ENCODE peak calls at places on chromosomes 3 and 15, in four cellular contexts. U is foreskin keratinocyte, Z is heart right ventricle, O is hepatocyte. S is an unnamed sample.

GRCh38 chr3:138812806-138813205 is 21.9 kb downstream of the PIK3CB start:
- DNase-seq in Z (no peak), O (no peak), U (no peak), S (no peak)

GRCh38 chr15:70451861-70452653 is 311.3 kb downstream of the UACA start:
- DNase-seq in O (no peak), U (no peak), Z (no peak), S (peak)

GRCh38 chr3:102722317-102722716 is 287.5 kb downstream of the ZPLD1 start:
- DNase-seq in Z (no peak), U (no peak), O (no peak), S (no peak)

GRCh38 chr15:92848464-92848851 is 51.7 kb upstream of the CHD2 start:
- DNase-seq in O (no peak), Z (no peak), U (no peak), S (no peak)

GRCh38 chr3:49805884-49806701 is 3.0 kb downstream of the INKA1 start:
- DNase-seq in Z (peak), U (no peak), O (peak), S (no peak)

GRCh38 chr3:10496121-10496863 is 9.1 kb downstream of the ATP2B2 start:
- DNase-seq in U (no peak), O (no peak), Z (no peak), S (no peak)

GRCh38 chr3:161028485-161029018 is 76.6 kb downstream of the B3GALNT1 start:
- DNase-seq in U (no peak), O (no peak), Z (no peak), S (no peak)

GRCh38 chr3:4421121-4421520 is 45.9 kb downstream of the SUMF1 start:
- DNase-seq in Z (no peak), U (peak), O (no peak), S (no peak)

GRCh38 chr15:63982381-63982854 is 63.9 kb downstream of the DAPK2 start:
- DNase-seq in U (no peak), O (no peak), Z (no peak), S (no peak)

GRCh38 chr3:191972714-191973398 is 511.9 kb downstream of the PYDC2 start:
- DNase-seq in O (no peak), Z (no peak), U (no peak), S (no peak)

S was measured in NCI-H774.